ENCODE peak calls at places on chromosomes 13 and 19, in ten cellular contexts. U, R, X, Z, G, F, N, Y, Q and A are unnamed samples.

GRCh38 chr13:27919299-27919933 is 384 bp upstream of the PDX1 start:
- DNase-seq in N (no peak), U (no peak), X (no peak), Q (no peak), Z (peak), G (no peak), R (no peak), F (no peak), Y (no peak), A (no peak)

GRCh38 chr13:63864171-63864902 is 2448.7 kb upstream of the PCDH20 start:
- DNase-seq in G (no peak), F (no peak), X (no peak), U (no peak), N (no peak), Y (no peak), R (peak), Z (peak), Q (no peak), A (no peak)

GRCh38 chr13:33784738-33785137 is 33.2 kb upstream of the RFC3 start:
- DNase-seq in Q (no peak), Y (no peak), N (no peak), R (no peak), G (no peak), U (no peak), Z (no peak), F (no peak), X (no peak), A (no peak)

GRCh38 chr13:85228692-85229091 is 570.5 kb downstream of the SLITRK6 start:
- DNase-seq in N (no peak), U (no peak), F (no peak), Y (no peak), Z (no peak), X (no peak), G (no peak), R (no peak), Q (no peak), A (no peak)

GRCh38 chr19:8196271-8196908 is 12.8 kb upstream of the CERS4 start:
- DNase-seq in Q (no peak), F (no peak), N (no peak), X (no peak), Z (no peak), G (no peak), U (no peak), R (no peak), Y (no peak), A (no peak)

GRCh38 chr19:50315773-50316448 is 13.3 kb downstream of the KCNC3 start:
- DNase-seq in N (no peak), U (no peak), R (no peak), Q (no peak), X (no peak), Z (peak), Y (peak), F (no peak), G (no peak), A (no peak)

GRCh38 chr19:9523885-9524474 is 14.5 kb downstream of the ZNF426 start:
- DNase-seq in Y (no peak), G (no peak), N (no peak), X (no peak), Z (peak), U (no peak), F (no peak), R (peak), Q (no peak), A (peak)

GRCh38 chr19:49017666-49018351 is 918 bp upstream of the LHB start:
- DNase-seq in G (no peak), X (peak), Y (peak), U (no peak), Z (peak), R (peak), F (peak), N (peak), Q (no peak), A (peak)

GRCh38 chr19:20565321-20566018 is at the start of gene ZNF737:
- DNase-seq in G (peak), Y (peak), F (peak), U (peak), Z (peak), X (peak), N (peak), R (peak), Q (peak), A (peak)

GRCh38 chr13:111120913-111121312 is 5.8 kb downstream of the ARHGEF7 start:
- DNase-seq in N (no peak), Q (no peak), U (no peak), Z (no peak), R (no peak), Y (no peak), F (no peak), X (no peak), G (no peak), A (no peak)

GRCh38 chr13:106490887-106491321 is 44.6 kb downstream of the EFNB2 start:
- DNase-seq in Q (no peak), N (no peak), U (no peak), Y (no peak), F (peak), X (no peak), R (no peak), G (no peak), Z (no peak), A (no peak)

GRCh38 chr13:73465629-73465974 is 406.8 kb downstream of the KLF5 start:
- DNase-seq in X (no peak), R (peak), N (no peak), G (no peak), Y (no peak), U (no peak), Q (no peak), F (no peak), Z (peak), A (peak)

GRCh38 chr19:3231288-3231687 is 6.8 kb downstream of the CELF5 start:
- DNase-seq in R (no peak), Z (no peak), Y (no peak), X (no peak), U (no peak), N (no peak), Q (no peak), F (no peak), G (no peak), A (no peak)

GRCh38 chr13:48656621-48657020 is 2.9 kb downstream of the CYSLTR2 start:
- DNase-seq in Z (no peak), R (peak), F (no peak), X (no peak), G (no peak), U (no peak), N (peak), Y (no peak), Q (no peak), A (no peak)

GRCh38 chr19:47729468-47729798 is 15.9 kb upstream of the NOP53 start:
- DNase-seq in R (peak), F (no peak), N (peak), Z (peak), Y (peak), U (peak), G (peak), Q (peak), X (peak), A (peak)

GRCh38 chr13:34257980-34258379 is 440.0 kb downstream of the RFC3 start:
- DNase-seq in N (no peak), X (no peak), Z (no peak), R (no peak), G (no peak), Y (no peak), Q (no peak), U (no peak), F (no peak), A (no peak)

GRCh38 chr13:30762643-30763042 is 27.3 kb downstream of the ALOX5AP start:
- DNase-seq in X (no peak), Q (no peak), G (no peak), Y (no peak), F (no peak), U (no peak), N (no peak), Z (no peak), R (peak), A (no peak)

GRCh38 chr13:43019811-43020210 is 3.6 kb upstream of the DNAJC15 start:
- DNase-seq in U (no peak), R (no peak), X (no peak), N (no peak), G (no peak), F (no peak), Y (no peak), Q (no peak), Z (no peak), A (no peak)

GRCh38 chr19:39941615-39942507 is 7.4 kb upstream of the FCGBP start:
- DNase-seq in F (peak), X (no peak), U (no peak), Q (peak), N (peak), R (peak), Z (peak), Y (no peak), G (no peak), A (peak)

GRCh38 chr19:41302624-41303351 is 7.2 kb upstream of the CCDC97 start:
- DNase-seq in R (no peak), F (peak), Q (no peak), X (no peak), Y (peak), N (no peak), U (no peak), Z (no peak), G (no peak), A (no peak)

GRCh38 chr13:85095887-85096286 is 703.3 kb downstream of the SLITRK6 start:
- DNase-seq in U (no peak), F (no peak), Y (no peak), N (no peak), X (no peak), G (no peak), R (no peak), Z (no peak), Q (no peak), A (no peak)

GRCh38 chr13:51728972-51729371 is 75.0 kb downstream of the DHRS12 start:
- DNase-seq in G (no peak), R (peak), F (no peak), N (peak), Z (peak), Q (no peak), Y (no peak), U (no peak), X (no peak), A (peak)

GRCh38 chr13:112721198-112722104 is 31.6 kb downstream of the ATP11A start:
- DNase-seq in R (no peak), U (no peak), Y (no peak), Z (no peak), F (no peak), X (no peak), G (peak), N (no peak), Q (no peak), A (no peak)

GRCh38 chr13:18996221-18996620 is 185.4 kb downstream of the TUBA3C start:
- DNase-seq in X (peak), Z (no peak), R (no peak), Y (no peak), N (no peak), F (no peak), G (no peak), Q (no peak), U (no peak), A (no peak)

GRCh38 chr13:18993884-18994660 is 187.6 kb downstream of the TUBA3C start:
- DNase-seq in U (no peak), N (no peak), F (no peak), X (peak), R (no peak), Z (no peak), G (no peak), Q (no peak), Y (no peak), A (no peak)

GRCh38 chr13:18995259-18995873 is 186.3 kb downstream of the TUBA3C start:
- DNase-seq in Q (no peak), G (no peak), N (no peak), R (no peak), Z (no peak), Y (no peak), F (no peak), U (no peak), X (peak), A (no peak)

GRCh38 chr13:18992791-18993190 is 188.8 kb downstream of the TUBA3C start:
- DNase-seq in Y (no peak), N (no peak), F (no peak), Z (no peak), G (no peak), U (no peak), R (no peak), X (peak), Q (no peak), A (no peak)

DNA sequence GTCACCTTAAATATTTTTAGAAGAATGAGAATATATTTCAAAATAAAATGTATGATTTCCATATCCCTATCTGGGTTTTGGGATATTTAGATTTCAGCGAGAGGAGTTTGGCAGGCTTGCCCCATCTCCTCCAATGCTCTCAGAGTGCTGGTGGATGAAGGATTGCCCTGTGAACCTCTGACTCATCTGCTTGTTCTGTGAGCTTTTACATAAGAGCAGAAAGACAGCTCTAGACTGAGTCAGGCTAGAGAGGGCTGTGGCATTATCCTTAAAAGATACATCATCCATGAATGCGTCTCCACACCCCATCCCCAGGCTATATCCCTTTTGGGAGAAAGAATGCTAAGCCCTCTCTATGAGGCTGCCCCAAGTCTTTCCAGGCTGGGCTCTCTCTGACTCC is 190.6 kb downstream of the TUBA3C start:
- DNase-seq in U (no peak), R (no peak), G (no peak), Y (no peak), X (no peak), N (no peak), F (no peak), Q (no peak), Z (no peak), A (no peak)
- H3K4me3 ChIP-seq in U (no peak), R (no peak), G (no peak), Y (no peak), X (no peak), N (no peak), F (no peak), Q (no peak), Z (no peak), A (no peak)

GRCh38 chr13:99982741-99983400 is 1.3 kb downstream of the ZIC2 start:
- DNase-seq in Z (no peak), X (no peak), F (no peak), G (no peak), Y (no peak), U (no peak), R (no peak), N (no peak), Q (no peak), A (no peak)
- H3K4me3 ChIP-seq in Z (peak), X (no peak), F (no peak), G (no peak), Y (no peak), U (peak), R (no peak), N (no peak), Q (no peak), A (no peak)

GRCh38 chr19:4277051-4277700 is 1.9 kb upstream of the SHD start:
- DNase-seq in U (no peak), G (no peak), X (no peak), Z (no peak), R (no peak), N (no peak), Q (no peak), F (no peak), Y (no peak), A (no peak)
- H3K4me3 ChIP-seq in U (no peak), G (no peak), X (no peak), Z (no peak), R (no peak), N (no peak), Q (no peak), F (no peak), Y (no peak), A (no peak)

GRCh38 chr13:45108716-45109706 is 11.3 kb upstream of the GTF2F2 start:
- DNase-seq in Y (no peak), Z (peak), R (no peak), U (no peak), F (peak), X (peak), Q (no peak), G (no peak), N (peak), A (peak)
- H3K4me3 ChIP-seq in Y (no peak), Z (no peak), R (no peak), U (no peak), F (no peak), X (no peak), Q (no peak), G (no peak), N (no peak), A (no peak)

GRCh38 chr13:44435142-44435982 is 61.7 kb downstream of the SERP2 start:
- DNase-seq in F (peak), U (peak), X (peak), R (peak), Z (peak), Q (peak), N (peak), Y (peak), G (peak), A (peak)

GRCh38 chr13:44434441-44435141 is 61.0 kb downstream of the SERP2 start:
- DNase-seq in R (no peak), F (no peak), Q (no peak), Y (no peak), U (no peak), G (no peak), N (no peak), Z (no peak), X (no peak), A (no peak)

GRCh38 chr13:44433863-44434262 is 60.2 kb downstream of the SERP2 start:
- DNase-seq in Y (no peak), N (no peak), Z (no peak), F (no peak), Q (no peak), R (no peak), U (no peak), G (no peak), X (no peak), A (no peak)

GRCh38 chr13:44431150-44431549 is 57.5 kb downstream of the SERP2 start:
- DNase-seq in Y (peak), U (no peak), F (no peak), N (no peak), R (no peak), X (no peak), Z (no peak), Q (no peak), G (no peak), A (no peak)

GRCh38 chr13:44432595-44432994 is 59.0 kb downstream of the SERP2 start:
- DNase-seq in F (no peak), Q (no peak), X (no peak), N (peak), G (no peak), R (peak), Z (peak), Y (no peak), U (no peak), A (no peak)
- H3K4me3 ChIP-seq in F (no peak), Q (no peak), X (peak), N (no peak), G (no peak), R (no peak), Z (no peak), Y (no peak), U (peak), A (no peak)

GRCh38 chr13:114047358-114047881 is 73.5 kb upstream of the C13orf46 start:
- DNase-seq in Y (no peak), U (no peak), R (no peak), G (peak), Z (peak), X (no peak), N (peak), Q (no peak), F (no peak), A (no peak)
- H3K4me3 ChIP-seq in Y (no peak), U (peak), R (no peak), G (no peak), Z (no peak), X (no peak), N (no peak), Q (no peak), F (no peak), A (no peak)

GRCh38 chr19:932647-933552 is 7.1 kb downstream of the ARID3A start:
- DNase-seq in Z (peak), G (peak), F (peak), U (peak), Y (no peak), N (peak), R (peak), X (peak), Q (no peak), A (peak)

GRCh38 chr19:934865-935422 is 9.1 kb downstream of the ARID3A start:
- DNase-seq in N (peak), Z (peak), F (no peak), X (peak), U (peak), Q (peak), Y (peak), R (peak), G (peak), A (peak)

GRCh38 chr19:934197-934840 is 8.5 kb downstream of the ARID3A start:
- DNase-seq in U (no peak), X (no peak), Y (no peak), Q (no peak), Z (no peak), N (no peak), F (no peak), G (no peak), R (no peak), A (no peak)

GRCh38 chr19:931860-932646 is 6.2 kb downstream of the ARID3A start:
- DNase-seq in G (no peak), R (no peak), N (no peak), Q (no peak), Y (no peak), Z (no peak), X (no peak), F (no peak), U (no peak), A (no peak)

DNA sequence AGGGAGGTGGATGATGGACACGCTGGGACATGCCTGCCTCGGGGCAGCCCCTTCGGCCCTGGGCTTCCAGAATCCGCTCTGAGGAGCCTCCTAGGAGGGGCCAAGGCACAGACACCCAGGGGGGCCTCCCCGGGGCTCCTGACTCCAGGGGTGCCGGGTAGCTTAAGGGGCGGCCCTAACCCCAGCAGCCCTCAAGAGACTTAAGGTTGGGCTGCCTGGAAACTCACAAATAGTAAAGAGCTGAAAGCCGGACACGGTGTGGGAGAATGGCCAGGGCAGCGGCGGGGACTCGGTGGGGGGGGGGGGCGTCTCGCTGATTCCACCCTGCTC is 7.7 kb downstream of the ARID3A start:
- DNase-seq in Q (no peak), R (no peak), N (no peak), Y (no peak), Z (no peak), U (no peak), F (no peak), G (no peak), X (no peak), A (no peak)
- H3K4me3 ChIP-seq in Q (no peak), R (no peak), N (peak), Y (no peak), Z (peak), U (peak), F (no peak), G (no peak), X (peak), A (peak)

GRCh38 chr13:75761373-75761772 is 125.2 kb downstream of the LMO7 start:
- DNase-seq in Q (no peak), U (no peak), Z (no peak), R (peak), G (no peak), X (no peak), N (peak), F (peak), Y (no peak), A (peak)

GRCh38 chr13:75760182-75760981 is 124.3 kb downstream of the LMO7 start:
- DNase-seq in F (peak), Q (no peak), Z (no peak), U (no peak), N (peak), Y (no peak), X (no peak), G (no peak), R (no peak), A (peak)

GRCh38 chr13:75759531-75759930 is 123.4 kb downstream of the LMO7 start:
- DNase-seq in R (no peak), Z (no peak), X (no peak), Y (no peak), G (no peak), N (no peak), U (no peak), Q (no peak), F (no peak), A (no peak)

GRCh38 chr13:75754936-75755335 is 118.8 kb downstream of the LMO7 start:
- DNase-seq in X (no peak), Q (no peak), Z (no peak), N (no peak), Y (no peak), R (no peak), G (no peak), F (no peak), U (no peak), A (no peak)

DNA sequence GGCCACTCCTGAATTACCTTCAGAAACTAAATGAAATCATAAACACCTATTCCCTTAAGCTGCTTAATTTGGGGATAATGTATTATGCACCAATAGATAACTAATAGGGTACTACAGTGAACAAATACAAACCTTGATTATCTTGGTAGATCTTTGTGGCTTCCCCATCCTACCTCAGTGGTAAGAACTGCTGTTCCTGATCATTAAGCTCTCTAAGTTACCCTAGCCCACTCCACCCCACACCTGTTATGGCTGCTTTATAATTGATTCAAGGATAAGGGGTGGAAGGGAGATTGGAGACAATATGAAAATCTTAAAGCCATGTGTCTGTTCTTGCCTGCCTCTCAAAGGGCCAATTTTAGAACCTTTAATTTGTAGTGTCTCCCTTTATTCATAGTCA is 121.2 kb downstream of the LMO7 start:
- DNase-seq in Z (no peak), Q (no peak), R (no peak), N (no peak), X (no peak), G (no peak), U (no peak), Y (no peak), F (no peak), A (no peak)
- H3K4me3 ChIP-seq in Z (no peak), Q (no peak), R (no peak), N (no peak), X (no peak), G (no peak), U (no peak), Y (no peak), F (no peak), A (no peak)